ENCODE peak calls at places on chromosomes 1 and 21, in six cellular contexts. M is psoas muscle, B is bronchial epithelial cell, D is gastrocnemius medialis, O is AG04449, S is kidney epithelial cell. G is an unnamed sample.

GRCh38 chr1:12409676-12410075 is 179.8 kb downstream of the VPS13D start:
- DNase-seq in M (no peak), B (no peak), D (peak; percentile 51), O (no peak), S (no peak), G (peak; percentile 22)

GRCh38 chr1:78333426-78334012 is 157.3 kb upstream of the PTGFR start:
- DNase-seq in M (no peak), B (peak; percentile 35), D (no peak), O (no peak), S (no peak), G (peak; percentile 45)

GRCh38 chr1:45375104-45376090 is 35.2 kb upstream of the MUTYH start:
- DNase-seq in M (no peak), B (no peak), D (no peak), O (no peak), S (no peak), G (peak; percentile 13)

GRCh38 chr1:163047951-163048659 is 21.1 kb upstream of the RGS4 start:
- DNase-seq in M (no peak), B (no peak), D (no peak), O (no peak), S (no peak), G (no peak)

GRCh38 chr1:186494832-186495271 is 33.9 kb upstream of the PDC start:
- DNase-seq in M (no peak), B (peak; percentile 88), D (no peak), O (no peak), S (no peak), G (no peak)

GRCh38 chr1:210448293-210448892 is 119.7 kb downstream of the HHAT start:
- DNase-seq in M (no peak), B (peak; percentile 47), D (no peak), O (peak; percentile 33), S (no peak), G (peak; percentile 71)

GRCh38 chr1:179166663-179167417 is 62.6 kb downstream of the ABL2 start:
- DNase-seq in M (no peak), B (no peak), D (no peak), O (no peak), S (no peak), G (no peak)

GRCh38 chr1:165897326-165898303 is 70.2 kb downstream of the UCK2 start:
- DNase-seq in M (no peak), B (peak; percentile 48), D (no peak), O (no peak), S (no peak), G (peak; percentile 74)

GRCh38 chr1:157834430-157834829 is 7.2 kb downstream of the CD5L start:
- DNase-seq in M (no peak), B (no peak), D (no peak), O (no peak), S (no peak), G (no peak)

GRCh38 chr1:81672766-81673165 is 128.0 kb upstream of the ADGRL2 start:
- DNase-seq in M (no peak), B (peak; percentile 66), D (no peak), O (no peak), S (no peak), G (peak; percentile 62)

GRCh38 chr1:203151362-203152157 is 24.0 kb downstream of the ADORA1 start:
- DNase-seq in M (no peak), B (no peak), D (no peak), O (no peak), S (no peak), G (no peak)

GRCh38 chr1:229717774-229718173 is 91.7 kb downstream of the URB2 start:
- DNase-seq in M (no peak), B (no peak), D (no peak), O (no peak), S (no peak), G (no peak)

GRCh38 chr1:29563571-29563970 is 327.2 kb downstream of the PTPRU start:
- DNase-seq in M (no peak), B (peak; percentile 69), D (no peak), O (no peak), S (no peak), G (no peak)

GRCh38 chr1:203569490-203570318 is 56.9 kb upstream of the ATP2B4 start:
- DNase-seq in M (no peak), B (no peak), D (no peak), O (no peak), S (peak; percentile 85), G (no peak)

GRCh38 chr21:33943293-33943692 is 27.7 kb upstream of the ATP5PO start:
- DNase-seq in M (no peak), B (peak; percentile 49), D (no peak), O (no peak), S (no peak), G (no peak)

GRCh38 chr21:34771512-34772028 is 102.8 kb downstream of the CLIC6 start:
- DNase-seq in M (no peak), B (peak; percentile 93), D (no peak), O (no peak), S (no peak), G (peak; percentile 86)

GRCh38 chr1:1169429-1170214 is 4.1 kb upstream of the TTLL10 start:
- DNase-seq in M (no peak), B (no peak), D (no peak), O (no peak), S (no peak), G (no peak)

GRCh38 chr1:106620521-106620954 is 435.9 kb upstream of the PRMT6 start:
- DNase-seq in M (no peak), B (peak; percentile 99), D (no peak), O (peak; percentile 19), S (peak; percentile 90), G (peak; percentile 97)

GRCh38 chr1:199460933-199461332 is 566.6 kb upstream of the NR5A2 start:
- DNase-seq in M (no peak), B (no peak), D (no peak), O (no peak), S (no peak), G (no peak)

DNA sequence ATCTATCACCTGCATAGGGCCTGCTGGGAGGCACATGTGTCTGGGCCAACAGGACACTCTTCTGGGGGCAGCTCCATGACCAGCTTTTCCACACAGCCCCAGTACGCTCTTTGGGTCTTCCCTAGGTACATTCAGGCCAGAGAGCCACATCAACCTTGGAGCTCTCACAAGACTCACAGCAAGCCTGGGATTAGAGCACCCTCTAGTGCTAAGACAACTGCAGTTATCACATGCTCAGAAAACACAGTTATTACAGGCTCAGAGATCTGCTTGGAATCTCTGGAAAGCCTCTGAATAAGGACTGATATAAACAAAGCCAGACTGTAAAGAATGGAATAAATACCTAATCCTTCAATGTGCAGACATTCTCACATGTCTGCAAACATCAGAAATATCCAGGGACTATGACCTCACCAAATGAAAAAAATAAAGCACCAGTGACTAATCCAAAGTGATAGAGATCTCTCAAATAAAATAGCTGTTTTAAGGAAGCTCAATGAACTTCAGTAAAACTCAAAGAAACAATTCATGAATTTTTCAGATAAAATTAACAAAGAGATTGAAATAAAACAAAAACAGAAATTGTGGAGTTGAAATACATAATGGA is 563.9 kb upstream of the NR5A2 start:
- DNase-seq in M (no peak), B (peak; percentile 71), D (no peak), O (peak; percentile 10), S (peak; percentile 21), G (peak; percentile 80)
- TF ChIP-seq CTCF in M (no peak), B (peak; percentile 82), D (no peak), O (peak; percentile 52), S (peak; percentile 35), G (peak; percentile 79)

DNA sequence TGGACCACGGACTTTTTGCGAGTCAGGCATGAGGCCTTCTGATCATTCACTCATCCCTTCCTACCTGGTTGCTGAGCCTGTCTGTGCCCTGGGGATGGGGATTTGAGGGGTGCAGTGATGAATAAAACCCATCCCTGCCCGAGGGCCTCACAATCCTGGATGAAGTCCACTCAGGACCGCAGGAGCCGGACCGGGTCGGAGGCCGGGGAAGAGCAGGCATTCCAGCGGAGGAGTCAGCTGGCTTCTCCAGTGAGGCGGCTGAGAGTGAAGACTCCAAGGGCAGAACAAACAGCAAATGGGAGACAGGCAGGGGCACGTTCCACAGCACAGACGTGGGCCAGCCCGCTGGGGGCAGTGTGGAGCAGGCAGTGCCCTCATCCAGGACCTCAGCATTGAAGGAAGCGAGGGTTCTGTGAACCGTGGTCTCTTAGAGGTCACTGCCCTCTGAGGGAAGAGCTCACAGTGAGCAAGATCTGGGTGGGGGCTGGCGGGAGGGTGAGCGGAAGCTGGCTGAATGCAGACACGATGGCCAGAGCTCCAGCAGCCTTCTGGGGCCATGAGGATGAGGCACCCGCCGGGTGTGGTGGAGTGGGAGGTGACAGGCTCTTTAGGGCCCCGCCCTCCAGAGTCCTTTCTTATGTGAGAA is 10.9 kb upstream of the LRRC3 start:
- DNase-seq in M (peak; percentile 9), B (no peak), D (no peak), O (no peak), S (no peak), G (no peak)
- TF ChIP-seq CTCF in M (no peak), B (no peak), D (no peak), O (peak; percentile 7), S (no peak), G (no peak)

DNA sequence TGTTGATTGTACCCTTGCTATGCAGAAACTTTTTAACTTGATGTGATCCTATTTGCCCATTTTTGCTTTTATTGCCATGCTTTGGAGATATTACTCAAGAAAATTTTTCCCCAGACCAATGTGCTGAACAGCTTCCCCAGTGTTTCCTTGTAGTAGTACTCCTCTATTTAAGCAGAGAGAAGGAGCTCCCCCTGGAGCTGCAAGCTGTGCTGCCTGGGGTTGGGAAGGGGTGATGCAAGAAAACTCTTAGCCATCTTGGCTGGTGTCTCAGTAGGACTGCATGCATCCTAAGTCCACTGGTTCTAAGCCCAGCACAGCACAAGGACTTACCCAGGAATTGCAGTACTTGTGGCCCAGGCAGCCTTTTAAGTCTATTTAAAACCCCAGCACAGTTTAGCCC is 121.6 kb downstream of the NTMT2 start:
- DNase-seq in M (no peak), B (peak; percentile 3), D (no peak), O (no peak), S (no peak), G (peak; percentile 34)
- TF ChIP-seq CTCF in M (no peak), B (no peak), D (no peak), O (no peak), S (no peak), G (no peak)

DNA sequence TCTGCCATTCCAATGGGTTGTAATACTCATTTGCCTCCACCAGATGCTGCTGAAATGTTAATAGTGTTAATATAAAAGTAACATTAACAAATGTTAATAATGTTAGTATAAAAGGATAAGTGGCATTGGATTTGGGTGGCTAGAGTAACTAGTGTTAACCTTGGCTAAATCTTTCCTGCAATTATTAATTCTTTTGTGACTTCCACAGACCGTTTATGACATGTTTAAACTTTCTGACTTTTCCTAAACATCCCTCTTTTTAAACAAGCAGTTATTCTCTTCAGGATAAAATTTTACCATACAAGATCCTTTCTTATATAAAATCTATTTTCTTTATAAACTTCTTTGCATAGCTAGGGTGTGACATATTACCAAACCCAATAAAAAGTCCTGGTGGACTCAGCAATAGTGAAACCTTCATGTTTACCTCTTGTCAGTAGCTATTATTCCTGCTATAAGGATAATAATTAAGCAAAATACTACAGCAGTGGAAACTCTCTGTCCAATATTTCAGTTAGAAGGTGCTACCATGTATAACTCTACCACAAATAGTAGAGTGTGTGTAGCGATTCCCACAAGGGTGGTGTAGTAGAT is 41.5 kb downstream of the CCDC30 start:
- DNase-seq in M (no peak), B (no peak), D (no peak), O (no peak), S (no peak), G (no peak)
- TF ChIP-seq CTCF in M (no peak), B (no peak), D (no peak), O (no peak), S (no peak), G (no peak)

G was measured in MCF 10A.